ENCODE peak calls at places on chromosomes 13 and 19, in five cellular contexts. Z is SK-N-SH, R is HCT116, V is H1, T is K562. Q is an unnamed sample.

GRCh38 chr13:23985060-23985459 is 87.8 kb upstream of the C1QTNF9B start:
- DNase-seq in T (no peak), R (no peak), Z (no peak), V (no peak), Q (no peak)

GRCh38 chr13:73556902-73557301 is 498.1 kb downstream of the KLF5 start:
- DNase-seq in R (no peak), Z (no peak), T (no peak), V (no peak), Q (no peak)

GRCh38 chr19:3976495-3977241 is 5.8 kb upstream of the DAPK3 start:
- DNase-seq in V (no peak), R (no peak), Z (peak), T (no peak), Q (no peak)

GRCh38 chr13:33258437-33259193 is 26.9 kb downstream of the STARD13 start:
- DNase-seq in Z (no peak), V (no peak), T (no peak), R (no peak), Q (no peak)

GRCh38 chr19:52936151-52936957 is 13.1 kb upstream of the ZNF888 start:
- DNase-seq in V (no peak), T (peak), R (no peak), Z (no peak), Q (no peak)

GRCh38 chr19:18460313-18460712 is 22.4 kb upstream of the ISYNA1 start:
- DNase-seq in V (no peak), Z (no peak), R (no peak), T (no peak), Q (no peak)

GRCh38 chr19:5927439-5927821 is 13.4 kb downstream of the CAPS start:
- DNase-seq in Z (no peak), T (no peak), R (no peak), V (no peak), Q (no peak)

GRCh38 chr19:58330458-58330857 is 3.7 kb downstream of the ZSCAN22 start:
- DNase-seq in V (no peak), Z (no peak), R (no peak), T (peak), Q (no peak)

GRCh38 chr13:40665754-40666057 is 735 bp downstream of the FOXO1 start:
- DNase-seq in V (no peak), Z (peak), T (no peak), R (no peak), Q (no peak)

GRCh38 chr19:9847087-9847671 is 12.1 kb downstream of the PIN1 start:
- DNase-seq in T (peak), V (peak), R (peak), Z (peak), Q (peak)

GRCh38 chr13:34657716-34658115 is 284.4 kb upstream of the NBEA start:
- DNase-seq in Z (no peak), V (no peak), R (no peak), T (no peak), Q (no peak)

GRCh38 chr13:108851660-108852059 is 222.2 kb downstream of the MYO16 start:
- DNase-seq in R (no peak), V (no peak), T (no peak), Z (no peak), Q (no peak)

GRCh38 chr13:50892162-50892944 is 17.2 kb upstream of the RNASEH2B start:
- DNase-seq in V (no peak), T (no peak), Z (no peak), R (no peak), Q (no peak)

GRCh38 chr13:28805193-28805819 is 14.8 kb upstream of the MTUS2 start:
- DNase-seq in V (no peak), R (no peak), T (peak), Z (peak), Q (no peak)

GRCh38 chr13:29654807-29655547 is 59.5 kb upstream of the SLC7A1 start:
- DNase-seq in T (no peak), Z (no peak), V (no peak), R (no peak), Q (no peak)

GRCh38 chr13:52428295-52428694 is 22.1 kb downstream of the VPS36 start:
- DNase-seq in V (no peak), T (peak), Z (peak), R (no peak), Q (peak)

GRCh38 chr19:5563941-5564612 is 3.7 kb downstream of the TINCR start:
- DNase-seq in T (peak), V (no peak), R (no peak), Z (peak), Q (no peak)

GRCh38 chr13:113552786-113553540 is 31.6 kb upstream of the TFDP1 start:
- DNase-seq in T (no peak), V (no peak), R (no peak), Z (no peak), Q (no peak)

GRCh38 chr13:23725922-23726321 is 155.7 kb downstream of the TNFRSF19 start:
- DNase-seq in T (no peak), V (no peak), R (no peak), Z (no peak), Q (no peak)

GRCh38 chr13:38350114-38350617 is 515 bp downstream of the UFM1 start:
- DNase-seq in Z (peak), R (peak), T (peak), V (no peak), Q (peak)

GRCh38 chr13:103671547-103671946 is 605.3 kb upstream of the SLC10A2 start:
- DNase-seq in R (no peak), T (no peak), V (no peak), Z (no peak), Q (no peak)

GRCh38 chr19:2476451-2477140 is 669 bp downstream of the GADD45B start:
- DNase-seq in Z (peak), T (no peak), R (no peak), V (no peak), Q (no peak)

GRCh38 chr19:12825259-12826131 is 8.9 kb downstream of the RTBDN start:
- DNase-seq in R (no peak), Z (peak), V (no peak), T (peak), Q (peak)

GRCh38 chr13:48437381-48437780 is 24.5 kb upstream of the LPAR6 start:
- DNase-seq in R (no peak), T (no peak), Z (no peak), V (no peak), Q (no peak)

GRCh38 chr13:25945596-25945995 is 106.2 kb downstream of the SHISA2 start:
- DNase-seq in Z (peak), T (no peak), V (no peak), R (no peak), Q (no peak)

GRCh38 chr13:30974350-30974749 is 41.9 kb downstream of the TEX26 start:
- DNase-seq in Z (no peak), V (no peak), R (no peak), T (no peak), Q (no peak)

GRCh38 chr19:16476401-16476800 is 4.6 kb upstream of the EPS15L1 start:
- DNase-seq in V (no peak), R (no peak), T (peak), Z (no peak), Q (no peak)

GRCh38 chr13:113991191-113991669 is 17.4 kb upstream of the C13orf46 start:
- DNase-seq in V (no peak), R (no peak), T (no peak), Z (peak), Q (no peak)

GRCh38 chr19:17538684-17539287 is 16.7 kb upstream of the COLGALT1 start:
- DNase-seq in R (no peak), Z (no peak), V (no peak), T (no peak), Q (no peak)

GRCh38 chr19:3833578-3834348 is 35.1 kb downstream of the ZFR2 start:
- DNase-seq in T (no peak), R (no peak), V (no peak), Z (peak), Q (no peak)

GRCh38 chr19:33634361-33635091 is 12.8 kb downstream of the CHST8 start:
- DNase-seq in T (no peak), V (no peak), Z (no peak), R (no peak), Q (no peak)

GRCh38 chr13:24097064-24097463 is 63.5 kb upstream of the SPATA13 start:
- DNase-seq in T (no peak), R (no peak), V (no peak), Z (no peak), Q (no peak)

DNA sequence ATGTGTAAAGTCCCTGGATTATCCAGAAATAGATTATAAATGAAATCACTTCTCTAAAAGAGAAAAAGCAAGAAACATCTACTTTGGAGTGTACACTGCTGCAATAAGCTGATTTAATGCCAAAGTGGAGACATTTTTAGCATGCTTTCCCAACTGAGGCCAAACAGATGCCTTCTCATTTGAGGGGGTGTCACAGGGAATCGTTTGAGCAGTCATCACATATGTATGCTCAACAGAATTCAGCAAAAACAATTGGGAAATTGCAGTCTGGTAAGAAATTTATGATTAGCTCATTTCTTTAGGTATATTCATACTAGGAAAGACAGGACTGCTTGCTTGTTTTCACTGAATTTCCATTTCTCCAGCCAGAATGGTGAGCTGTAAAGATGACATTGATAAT is 27.3 kb upstream of the TPP2 start:
- DNase-seq in R (no peak), V (no peak), T (no peak), Z (no peak), Q (no peak)
- TF ChIP-seq JUND in R (no peak), V (no peak), T (no peak), Z (no peak), Q (no peak)

GRCh38 chr13:66558511-66558910 is 671.6 kb downstream of the PCDH9 start:
- DNase-seq in T (peak), Z (no peak), R (no peak), V (no peak), Q (no peak)
- TF ChIP-seq JUND in T (no peak), Z (no peak), R (no peak), V (no peak), Q (no peak)

GRCh38 chr19:23800868-23801267 is 42.2 kb upstream of the ZNF681 start:
- DNase-seq in Z (no peak), T (no peak), V (no peak), R (no peak), Q (no peak)

GRCh38 chr19:23801798-23802197 is 43.1 kb upstream of the ZNF681 start:
- DNase-seq in Z (no peak), R (no peak), T (no peak), V (no peak), Q (no peak)

GRCh38 chr19:23800281-23800680 is 41.6 kb upstream of the ZNF681 start:
- DNase-seq in V (no peak), T (no peak), Z (no peak), R (no peak), Q (no peak)

GRCh38 chr19:23802290-23802689 is 43.6 kb upstream of the ZNF681 start:
- DNase-seq in Z (peak), R (no peak), V (no peak), T (no peak), Q (no peak)

DNA sequence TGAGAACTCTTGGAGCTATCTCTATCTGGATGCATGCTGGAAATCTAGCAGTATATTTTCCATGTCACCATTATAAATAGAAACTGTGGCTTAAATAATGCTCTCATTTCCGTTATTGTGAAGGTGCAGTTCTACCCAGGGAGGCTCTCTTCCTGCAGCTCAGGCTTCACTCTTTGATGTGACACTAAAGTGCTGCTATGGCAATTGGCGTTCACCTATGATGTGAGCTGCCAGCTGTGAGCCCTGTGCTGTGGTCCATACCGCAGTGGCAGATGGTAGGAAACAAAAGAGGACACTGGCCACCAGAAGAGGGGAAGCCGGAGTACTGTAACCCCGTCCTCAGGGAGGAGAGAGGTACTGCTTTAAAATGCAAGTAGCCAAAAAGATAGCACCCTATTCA is 40.6 kb upstream of the ZNF681 start:
- DNase-seq in T (no peak), R (no peak), V (no peak), Z (no peak), Q (no peak)
- TF ChIP-seq JUND in T (no peak), R (no peak), V (no peak), Z (no peak), Q (no peak)

GRCh38 chr19:49441210-49441959 is at the start of gene SLC17A7:
- DNase-seq in V (no peak), T (peak), Z (peak), R (no peak), Q (peak)
- TF ChIP-seq JUND in V (no peak), T (no peak), Z (no peak), R (no peak), Q (no peak)

GRCh38 chr13:41813426-41813825 is 147.5 kb downstream of the VWA8 start:
- DNase-seq in V (no peak), T (no peak), R (no peak), Z (no peak), Q (no peak)
- TF ChIP-seq JUND in V (no peak), T (no peak), R (no peak), Z (peak), Q (no peak)

Q was measured in T47D.